ENCODE peak calls at places on chromosomes 4 and X, in nine cellular contexts. R is tibial artery, H is aorta, Z is Peyer's patch, S is gastrocnemius medialis, C is sigmoid colon, P is transverse colon, X is heart left ventricle, M is GM23248. W is an unnamed sample.

GRCh38 chr4:74932832-74933561 is at the start of gene PARM1:
- DNase-seq in R (peak), H (peak), M (peak), C (peak), P (peak), X (peak), S (peak), Z (peak), W (peak)

GRCh38 chrX:17374619-17375360 is at the start of gene NHS:
- DNase-seq in M (peak), C (peak), R (peak), Z (no peak), X (peak), S (peak), P (peak), H (peak), W (peak)

GRCh38 chr4:59455751-59456150 is 1744.4 kb upstream of the ADGRL3 start:
- DNase-seq in S (no peak), P (no peak), M (no peak), H (no peak), X (no peak), C (no peak), Z (no peak), R (no peak), W (no peak)

GRCh38 chr4:65669008-65669971 is 999 bp downstream of the EPHA5 start:
- DNase-seq in H (peak), X (no peak), M (peak), Z (no peak), P (no peak), C (peak), R (peak), S (no peak), W (no peak)

GRCh38 chrX:107629533-107629909 is 1.2 kb downstream of the PRPS1 start:
- DNase-seq in X (no peak), S (no peak), P (no peak), R (no peak), M (peak), Z (no peak), C (no peak), H (no peak), W (no peak)

GRCh38 chr4:32400870-32401269 is 1680.7 kb downstream of the PCDH7 start:
- DNase-seq in H (no peak), R (no peak), Z (no peak), S (no peak), P (no peak), C (no peak), M (no peak), X (no peak), W (no peak)

GRCh38 chr4:11512861-11513260 is 84.2 kb upstream of the HS3ST1 start:
- DNase-seq in P (no peak), R (no peak), X (no peak), M (no peak), S (no peak), H (no peak), Z (no peak), C (no peak), W (no peak)

GRCh38 chr4:46329118-46329976 is 60.6 kb downstream of the GABRA2 start:
- DNase-seq in C (no peak), Z (no peak), H (no peak), P (peak), X (no peak), R (no peak), S (no peak), M (peak), W (no peak)

GRCh38 chr4:70838400-70838971 is 1.2 kb downstream of the GRSF1 start:
- DNase-seq in R (no peak), M (peak), C (no peak), H (no peak), Z (no peak), X (no peak), S (peak), P (no peak), W (no peak)

GRCh38 chr4:10007436-10007740 is 13.9 kb downstream of the SLC2A9 start:
- DNase-seq in X (no peak), Z (no peak), C (no peak), S (no peak), M (no peak), P (no peak), H (no peak), R (no peak), W (no peak)

GRCh38 chrX:134721766-134722532 is 63.7 kb upstream of the PLAC1 start:
- DNase-seq in H (no peak), R (no peak), M (no peak), Z (no peak), P (no peak), C (no peak), S (no peak), X (no peak), W (no peak)

GRCh38 chr4:94410678-94411206 is 41.0 kb upstream of the PDLIM5 start:
- DNase-seq in S (peak), M (peak), R (peak), H (peak), C (peak), P (peak), X (peak), Z (no peak), W (no peak)

GRCh38 chr4:8097141-8097541 is 61.5 kb downstream of the ABLIM2 start:
- DNase-seq in C (no peak), R (no peak), S (peak), Z (no peak), H (no peak), M (no peak), X (no peak), P (no peak), W (peak)

GRCh38 chr4:161320377-161320776 is 843.4 kb downstream of the FSTL5 start:
- DNase-seq in Z (no peak), R (no peak), C (no peak), P (no peak), M (peak), X (no peak), H (no peak), S (no peak), W (no peak)

GRCh38 chr4:3070709-3071500 is 3.4 kb downstream of the HTT-AS start:
- DNase-seq in H (no peak), Z (no peak), C (no peak), S (no peak), P (no peak), M (peak), X (no peak), R (no peak), W (no peak)

GRCh38 chr4:188984518-188984917 is 845.3 kb downstream of the TRIML1 start:
- DNase-seq in Z (no peak), S (no peak), H (no peak), P (no peak), R (no peak), M (no peak), C (no peak), X (no peak), W (no peak)
- H3K27ac ChIP-seq in Z (no peak), S (no peak), H (no peak), P (no peak), R (no peak), M (no peak), C (no peak), X (no peak), W (no peak)

GRCh38 chr4:80071643-80072606 is 1.1 kb downstream of the ANTXR2 start:
- DNase-seq in H (peak), X (peak), C (peak), Z (peak), M (peak), S (no peak), R (peak), P (peak), W (peak)

GRCh38 chr4:80072607-80073361 is at the start of gene ANTXR2:
- DNase-seq in Z (peak), C (peak), S (peak), H (peak), M (peak), X (peak), R (peak), P (peak), W (peak)

GRCh38 chr4:80069108-80069836 is 3.8 kb downstream of the ANTXR2 start:
- DNase-seq in M (peak), S (no peak), H (no peak), Z (no peak), P (no peak), C (no peak), X (no peak), R (no peak), W (no peak)

GRCh38 chr4:80070880-80071620 is 2.0 kb downstream of the ANTXR2 start:
- DNase-seq in Z (no peak), X (no peak), P (no peak), S (no peak), M (peak), C (no peak), H (no peak), R (no peak), W (no peak)

GRCh38 chr4:80069837-80070788 is 2.9 kb downstream of the ANTXR2 start:
- DNase-seq in H (no peak), M (peak), S (no peak), P (no peak), Z (no peak), C (no peak), X (no peak), R (no peak), W (no peak)
- H3K27ac ChIP-seq in H (no peak), M (peak), S (peak), P (peak), Z (no peak), C (peak), X (no peak), R (peak), W (no peak)

GRCh38 chr4:114334808-114335739 is 263.5 kb upstream of the UGT8 start:
- DNase-seq in C (no peak), S (no peak), H (no peak), P (no peak), R (no peak), M (no peak), Z (no peak), X (no peak), W (no peak)
- H3K27ac ChIP-seq in C (no peak), S (no peak), H (no peak), P (no peak), R (no peak), M (no peak), Z (no peak), X (no peak), W (no peak)

GRCh38 chr4:181968371-181968770 is 274.8 kb upstream of the TENM3 start:
- DNase-seq in C (no peak), S (no peak), H (no peak), X (no peak), P (no peak), Z (no peak), M (peak), R (no peak), W (no peak)
- H3K27ac ChIP-seq in C (no peak), S (no peak), H (no peak), X (no peak), P (no peak), Z (no peak), M (no peak), R (no peak), W (no peak)

GRCh38 chrX:81241753-81242152 is 39.9 kb downstream of the SH3BGRL start:
- DNase-seq in H (no peak), P (no peak), Z (no peak), M (no peak), C (no peak), R (no peak), X (no peak), S (no peak), W (no peak)
- H3K27ac ChIP-seq in H (no peak), P (no peak), Z (no peak), M (no peak), C (peak), R (no peak), X (no peak), S (no peak), W (no peak)

GRCh38 chr4:185625503-185625902 is 90.2 kb upstream of the PDLIM3 start:
- DNase-seq in P (no peak), Z (no peak), M (no peak), H (no peak), X (no peak), C (no peak), R (no peak), S (no peak), W (no peak)
- H3K27ac ChIP-seq in P (no peak), Z (no peak), M (no peak), H (no peak), X (no peak), C (peak), R (peak), S (no peak), W (no peak)

GRCh38 chr4:31084806-31085416 is 364.7 kb downstream of the PCDH7 start:
- DNase-seq in P (no peak), S (no peak), H (peak), M (no peak), R (no peak), C (no peak), Z (no peak), X (no peak), W (no peak)
- H3K27ac ChIP-seq in P (no peak), S (no peak), H (peak), M (no peak), R (peak), C (no peak), Z (no peak), X (peak), W (no peak)

DNA sequence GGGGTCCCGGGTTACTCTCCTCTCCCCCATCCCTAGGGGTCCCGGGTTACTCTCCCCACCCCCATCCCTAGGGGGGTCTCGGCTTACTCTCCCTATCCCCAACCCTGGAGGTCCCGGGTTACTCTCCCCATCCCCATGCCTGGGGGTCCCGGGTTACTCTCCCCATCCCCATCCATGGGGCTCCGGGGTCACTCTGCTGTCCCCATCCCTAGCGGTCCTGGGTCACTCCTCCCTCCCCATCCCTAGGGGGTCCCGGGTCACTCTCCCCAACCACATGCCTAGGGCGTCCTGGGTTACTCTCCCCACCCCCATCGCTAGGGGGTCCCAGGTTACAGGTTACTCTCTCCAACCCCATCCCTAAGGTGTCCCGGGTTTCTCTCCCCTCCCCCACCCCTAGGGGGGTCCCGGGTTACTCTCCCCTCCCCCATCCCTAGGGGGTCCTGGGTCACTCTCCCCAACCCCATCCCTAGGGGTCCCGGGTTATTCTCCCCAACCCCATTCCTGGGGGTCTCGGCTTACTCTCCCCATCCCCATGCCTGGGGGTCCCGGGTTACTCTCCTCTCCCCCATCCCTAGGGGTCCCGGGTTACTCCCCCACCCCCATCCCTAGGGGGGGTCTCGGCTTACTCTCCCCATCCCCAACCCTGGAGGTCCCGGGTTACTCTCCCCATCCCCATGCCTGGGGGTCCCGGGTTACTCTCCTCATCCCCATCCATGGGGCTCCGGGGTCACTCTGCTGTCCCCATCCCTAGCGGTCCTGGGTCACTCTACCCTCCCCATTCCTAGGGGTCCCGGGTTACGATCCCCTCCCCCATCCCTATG is 823 bp downstream of the ASMTL start:
- DNase-seq in S (peak), H (peak), M (no peak), R (no peak), Z (peak), C (peak), P (peak), X (no peak), W (no peak)
- H3K27ac ChIP-seq in S (peak), H (no peak), M (peak), R (peak), Z (peak), C (peak), P (peak), X (peak), W (peak)

GRCh38 chr4:92580816-92581215 is 277.1 kb downstream of the GRID2 start:
- DNase-seq in M (no peak), P (no peak), R (no peak), C (no peak), X (no peak), S (no peak), Z (no peak), H (no peak), W (no peak)
- H3K27ac ChIP-seq in M (no peak), P (no peak), R (no peak), C (no peak), X (no peak), S (no peak), Z (no peak), H (no peak), W (peak)